ENCODE peak calls at places on chromosomes 13 and 19, in four cellular contexts. P is H1, F is SK-N-SH, U is GM12878. C is an unnamed sample.

GRCh38 chr13:92807343-92807742 is 419.3 kb upstream of the GPC6 start:
- DNase-seq in P (no peak), F (no peak), U (no peak), C (no peak)

GRCh38 chr19:48480151-48480475 is 10.9 kb downstream of the CYTH2 start:
- DNase-seq in P (no peak), F (no peak), U (no peak), C (no peak)

GRCh38 chr13:74110053-74110452 is 24.2 kb downstream of the KLF12 start:
- DNase-seq in P (no peak), F (no peak), U (no peak), C (no peak)

GRCh38 chr13:74200081-74200480 is 65.9 kb upstream of the KLF12 start:
- DNase-seq in P (no peak), F (no peak), U (no peak), C (no peak)

GRCh38 chr13:59744747-59745394 is 418.9 kb downstream of the DIAPH3 start:
- DNase-seq in P (no peak), F (no peak), U (no peak), C (no peak)

GRCh38 chr13:39567569-39567968 is 35.4 kb downstream of the LHFPL6 start:
- DNase-seq in P (no peak), F (no peak), U (no peak), C (no peak)

GRCh38 chr13:40968416-40969000 is 50.6 kb downstream of the ELF1 start:
- DNase-seq in P (no peak), F (no peak), U (no peak), C (no peak)

GRCh38 chr13:109790951-109791605 is 4.7 kb upstream of the IRS2 start:
- DNase-seq in P (no peak), F (peak; percentile 69), U (no peak), C (peak; percentile 22)

GRCh38 chr13:48896312-48896711 is 79.4 kb upstream of the FNDC3A start:
- DNase-seq in P (no peak), F (no peak), U (no peak), C (no peak)

GRCh38 chr19:31312004-31312403 is 37.2 kb downstream of the TSHZ3 start:
- DNase-seq in P (no peak), F (no peak), U (no peak), C (no peak)

DNA sequence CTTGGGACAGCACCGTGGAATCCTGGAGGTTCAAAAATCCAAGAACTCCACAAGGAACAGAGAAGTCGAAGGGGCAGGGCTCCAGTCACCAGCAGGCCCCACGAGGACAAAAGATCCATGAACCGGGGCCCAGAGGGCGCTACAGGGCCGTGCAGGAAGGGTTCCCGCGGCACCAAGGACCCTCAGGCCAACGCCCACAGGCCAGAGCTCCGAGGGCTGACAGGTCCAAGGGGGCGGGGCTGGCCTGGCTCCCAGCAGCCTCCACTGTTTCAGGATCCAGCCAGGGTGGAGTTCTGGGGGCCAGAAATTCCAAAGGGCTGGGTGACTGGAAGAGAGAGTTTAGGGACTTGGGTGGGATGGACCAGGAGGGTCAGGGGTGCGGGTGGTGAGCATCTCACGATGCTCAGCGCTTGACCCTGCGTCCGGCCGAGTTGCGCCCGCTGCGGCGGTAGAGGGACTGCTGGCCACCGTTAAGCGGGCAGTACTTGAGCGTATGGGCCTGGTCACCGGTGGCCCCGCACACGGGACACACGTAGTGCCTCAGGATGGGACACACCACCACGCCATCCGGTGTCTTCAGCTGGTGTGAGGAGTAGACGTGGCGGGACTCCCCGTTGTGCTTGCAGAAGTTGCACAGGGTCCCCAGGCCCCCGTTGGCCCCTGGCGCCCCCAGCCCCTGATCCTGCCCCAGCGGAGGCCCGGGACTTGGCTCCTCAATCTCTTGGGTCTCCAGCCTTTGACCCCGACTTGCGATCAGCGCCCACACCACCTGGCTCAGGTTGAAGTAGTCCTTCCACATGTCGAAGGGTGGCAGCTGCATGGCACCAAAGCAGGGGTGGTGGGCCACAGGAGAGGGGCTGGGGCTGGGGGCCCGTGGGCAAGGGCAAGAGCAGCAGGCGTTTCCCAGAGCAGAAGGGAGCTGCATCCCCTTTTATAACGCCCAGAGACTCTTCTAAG is at the start of gene NANOS2:
- DNase-seq in P (peak; percentile 91), F (no peak), U (no peak), C (peak; percentile 50)
- TF ChIP-seq CHD2 in P (no peak), F (no peak), U (no peak), C (no peak)

DNA sequence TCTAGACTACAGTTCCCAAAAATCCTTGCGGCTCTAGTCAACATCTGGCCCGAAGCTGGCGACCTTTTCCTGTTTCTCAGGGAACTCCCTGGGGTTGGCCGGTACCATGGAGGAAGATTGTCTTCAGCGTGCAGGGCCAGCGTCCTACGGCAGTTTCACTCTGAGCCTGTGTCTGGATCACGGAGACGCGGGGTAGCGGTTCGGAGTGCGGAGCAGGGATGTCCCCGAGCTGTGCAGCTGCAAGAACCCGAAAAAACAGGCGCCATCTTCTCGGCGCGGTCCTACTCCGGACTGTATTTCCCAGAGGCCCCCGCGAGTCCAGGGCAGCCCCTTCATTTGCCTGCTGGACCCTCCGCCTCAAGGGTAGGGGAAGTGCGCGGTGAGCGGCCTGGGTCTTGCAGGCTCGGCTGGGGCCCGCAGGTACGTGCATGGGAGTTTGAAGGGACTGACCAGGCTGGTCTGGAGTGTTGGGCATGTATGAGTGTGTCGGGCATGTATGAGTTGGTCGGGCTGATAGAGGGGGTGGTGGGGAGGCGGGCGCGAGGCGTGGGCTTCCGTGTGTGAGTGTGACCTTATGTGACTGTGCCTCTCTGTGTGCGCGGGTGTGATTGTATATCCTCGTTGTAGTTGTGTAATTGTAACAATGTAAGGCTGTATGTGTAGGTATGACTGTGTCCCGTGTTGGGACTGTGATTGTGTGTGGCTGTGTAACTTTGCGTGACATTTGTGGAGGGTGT is at the start of gene ZNF383:
- DNase-seq in P (peak; percentile 92), F (peak; percentile 90), U (peak; percentile 81), C (peak; percentile 92)
- TF ChIP-seq TCF12 in P (no peak), F (peak; percentile 55), U (peak; percentile 23), C (no peak)

DNA sequence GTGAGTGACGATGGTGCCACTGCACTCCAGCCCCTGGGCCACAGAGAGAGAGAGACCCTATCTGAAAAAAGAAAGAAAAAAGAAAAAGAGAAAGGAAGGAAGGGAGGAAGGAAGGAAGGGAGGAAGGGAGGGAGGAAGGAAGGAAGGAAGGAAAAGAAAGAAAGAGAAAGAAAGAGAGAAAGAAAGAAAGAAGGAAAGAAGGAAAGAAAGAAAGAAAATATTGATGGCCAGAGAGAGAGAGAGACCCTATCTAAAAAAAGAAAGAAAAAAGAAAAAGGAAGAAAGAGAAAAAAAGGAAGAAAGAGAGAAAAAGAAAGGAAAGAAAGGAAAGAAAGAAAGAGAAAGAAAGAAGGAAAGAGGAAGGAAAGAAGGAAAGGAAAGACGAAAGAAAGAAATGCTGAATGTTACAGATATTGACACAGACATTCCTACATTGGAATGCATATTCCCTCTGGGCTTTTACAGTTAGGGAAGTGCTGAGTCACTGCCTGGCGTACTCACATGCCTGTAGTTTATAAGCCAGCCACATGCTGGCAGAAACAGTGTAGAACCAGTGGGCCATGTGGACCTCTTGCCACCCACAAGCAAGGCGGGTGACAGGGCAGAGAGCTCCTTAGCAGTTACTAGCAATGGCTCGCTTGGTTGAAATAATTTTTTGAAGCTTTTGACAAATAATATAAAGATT is 34.6 kb upstream of the SLC46A3 start:
- DNase-seq in P (peak; percentile 50), F (no peak), U (no peak), C (peak; percentile 75)
- TF ChIP-seq CHD2 in P (no peak), F (no peak), U (no peak), C (no peak)

DNA sequence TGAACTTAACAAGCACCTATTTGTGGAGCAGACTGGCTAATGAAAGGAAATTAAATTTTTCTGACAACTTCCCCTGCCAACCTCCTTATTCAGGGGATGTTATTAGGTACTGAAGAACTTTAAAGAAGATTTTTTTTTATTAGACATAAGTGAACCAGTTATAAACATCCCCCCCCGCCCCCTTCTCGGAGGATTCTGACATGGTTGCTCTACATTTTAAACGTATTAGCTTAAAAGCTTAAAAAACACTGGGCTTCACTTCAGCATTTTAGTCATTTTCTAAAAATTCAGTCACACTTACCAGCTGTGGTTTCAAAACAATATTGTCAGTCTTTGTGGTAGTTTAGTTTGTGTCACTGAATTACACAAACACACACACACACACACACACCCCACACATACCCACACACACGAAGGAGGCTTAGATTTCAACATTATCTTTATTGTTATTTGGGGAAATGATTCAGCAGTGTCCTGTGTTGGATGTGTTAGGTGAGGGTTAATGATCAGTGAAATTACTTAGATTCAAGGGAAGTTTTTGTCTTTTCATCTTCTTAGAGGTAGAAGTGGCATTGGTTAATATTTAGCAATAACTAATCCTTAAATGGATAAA is 145.7 kb downstream of the PCCA start:
- DNase-seq in P (no peak), F (no peak), U (no peak), C (peak; percentile 77)
- TF ChIP-seq TCF12 in P (no peak), F (no peak), U (no peak), C (no peak)

GRCh38 chr19:58416631-58417030 is 8.2 kb downstream of the ZNF584 start:
- DNase-seq in P (no peak), F (no peak), U (no peak), C (no peak)
- TF ChIP-seq CHD2 in P (no peak), F (no peak), U (no peak), C (no peak)